ENCODE peak calls at places on chromosomes 13 and 19, in nine cellular contexts. Y, D, S, N, C, Q, J, B and W are unnamed samples.

GRCh38 chr19:38842439-38843174 is 7.2 kb downstream of the HNRNPL start:
- DNase-seq in C (no peak), D (no peak), Y (no peak), S (peak), B (no peak), N (peak), J (no peak), Q (no peak), W (no peak)

GRCh38 chr19:8877854-8878705 is 45.9 kb downstream of the MBD3L1 start:
- DNase-seq in N (no peak), Q (peak), S (no peak), Y (no peak), B (no peak), J (no peak), C (no peak), D (no peak), W (no peak)

GRCh38 chr13:78660130-78660857 is 1.3 kb upstream of the OBI1 start:
- DNase-seq in Q (no peak), C (no peak), N (no peak), S (peak), Y (no peak), J (no peak), B (no peak), D (no peak), W (no peak)

GRCh38 chr13:109874921-109875454 is 88.6 kb upstream of the IRS2 start:
- DNase-seq in Y (no peak), Q (no peak), B (no peak), S (no peak), N (no peak), D (no peak), J (no peak), C (no peak), W (no peak)

GRCh38 chr19:53509443-53509842 is 28.5 kb upstream of the ZNF331 start:
- DNase-seq in Q (no peak), B (no peak), N (no peak), D (no peak), C (no peak), S (no peak), Y (no peak), J (no peak), W (no peak)

GRCh38 chr19:6616011-6616410 is 25.1 kb upstream of the CD70 start:
- DNase-seq in S (no peak), B (no peak), D (no peak), N (no peak), J (no peak), Q (no peak), Y (no peak), C (no peak), W (no peak)

GRCh38 chr19:46225558-46226004 is 4.0 kb upstream of the IGFL1 start:
- DNase-seq in B (no peak), Q (peak), Y (no peak), D (peak), S (no peak), N (no peak), C (no peak), J (no peak), W (no peak)

GRCh38 chr13:90545070-90545840 is 802.2 kb upstream of the MIR17HG start:
- DNase-seq in J (no peak), B (no peak), N (no peak), Y (no peak), D (no peak), S (no peak), Q (no peak), C (peak), W (no peak)

GRCh38 chr13:26486550-26486949 is 70.9 kb upstream of the WASF3 start:
- DNase-seq in S (no peak), C (peak), B (peak), J (peak), N (no peak), D (no peak), Y (no peak), Q (no peak), W (no peak)

GRCh38 chr13:31310781-31311180 is 111.0 kb downstream of the B3GLCT start:
- DNase-seq in N (no peak), Y (no peak), C (no peak), D (no peak), S (peak), J (peak), B (peak), Q (no peak), W (peak)

GRCh38 chr19:7268737-7269098 is 25.5 kb downstream of the INSR start:
- DNase-seq in Q (no peak), J (no peak), D (no peak), S (no peak), N (no peak), B (no peak), Y (no peak), C (no peak), W (no peak)

GRCh38 chr13:89287381-89287780 is 1616.2 kb downstream of the SLITRK5 start:
- DNase-seq in Y (no peak), B (no peak), S (no peak), N (no peak), Q (no peak), J (no peak), C (no peak), D (no peak), W (no peak)

GRCh38 chr19:12639901-12640613 is 26.5 kb downstream of the MAN2B1 start:
- DNase-seq in J (peak), B (peak), D (peak), Q (peak), C (peak), N (peak), Y (peak), S (peak), W (peak)

GRCh38 chr19:3006075-3006767 is 22.9 kb downstream of the TLE2 start:
- DNase-seq in N (no peak), B (no peak), Y (no peak), J (no peak), C (no peak), Q (no peak), D (no peak), S (no peak), W (no peak)

GRCh38 chr19:1725100-1726064 is 27.9 kb upstream of the ONECUT3 start:
- DNase-seq in C (no peak), Y (no peak), B (peak), S (no peak), Q (peak), D (peak), N (no peak), J (peak), W (no peak)

GRCh38 chr13:85091835-85092234 is 707.4 kb downstream of the SLITRK6 start:
- DNase-seq in N (no peak), Q (no peak), C (no peak), S (no peak), Y (no peak), D (no peak), J (no peak), B (no peak), W (no peak)

GRCh38 chr19:1166872-1167573 is 7.0 kb downstream of the SBNO2 start:
- DNase-seq in D (no peak), N (no peak), Q (no peak), S (no peak), B (no peak), Y (no peak), C (peak), J (no peak), W (no peak)

GRCh38 chr13:43785681-43786471 is 896 bp downstream of the ENOX1 start:
- DNase-seq in J (peak), Q (peak), N (no peak), S (no peak), B (peak), Y (peak), D (peak), C (peak), W (no peak)

GRCh38 chr13:26785845-26786630 is 25.5 kb upstream of the GPR12 start:
- DNase-seq in D (no peak), Y (no peak), C (peak), B (no peak), J (peak), S (peak), N (peak), Q (peak), W (no peak)

GRCh38 chr13:66048888-66049287 is 1181.2 kb downstream of the PCDH9 start:
- DNase-seq in Q (no peak), C (no peak), N (no peak), J (no peak), B (no peak), Y (no peak), D (no peak), S (no peak), W (no peak)

GRCh38 chr19:29823581-29824330 is 12.0 kb downstream of the CCNE1 start:
- DNase-seq in S (no peak), D (no peak), N (no peak), C (peak), Q (no peak), J (no peak), Y (no peak), B (no peak), W (no peak)

GRCh38 chr13:111857336-111857735 is 209.6 kb upstream of the SOX1 start:
- DNase-seq in Y (no peak), Q (no peak), S (no peak), J (no peak), C (no peak), D (no peak), N (no peak), B (no peak), W (no peak)

GRCh38 chr19:42850981-42851717 is 28.4 kb downstream of the PSG1 start:
- DNase-seq in N (no peak), Y (peak), J (peak), D (no peak), C (peak), S (no peak), B (peak), Q (no peak), W (peak)

GRCh38 chr19:5953034-5953589 is 24.8 kb downstream of the RANBP3 start:
- DNase-seq in N (no peak), C (no peak), Y (no peak), J (no peak), S (no peak), D (no peak), B (no peak), Q (no peak), W (no peak)

GRCh38 chr13:80945328-80945727 is 604.4 kb upstream of the SPRY2 start:
- DNase-seq in S (no peak), C (no peak), D (peak), Q (peak), N (no peak), B (no peak), Y (no peak), J (peak), W (no peak)

GRCh38 chr19:53076984-53077383 is 26.2 kb downstream of the ZNF160 start:
- DNase-seq in Q (peak), Y (no peak), D (peak), J (peak), N (no peak), B (peak), S (no peak), C (peak), W (no peak)

GRCh38 chr19:408441-409005 is 424 bp downstream of the C2CD4C start:
- DNase-seq in J (no peak), B (no peak), Q (no peak), S (no peak), N (no peak), C (peak), D (peak), Y (no peak), W (no peak)

GRCh38 chr13:44299142-44299541 is 74.5 kb upstream of the SERP2 start:
- DNase-seq in Y (no peak), B (no peak), S (no peak), D (no peak), J (no peak), C (no peak), Q (no peak), N (no peak), W (no peak)

GRCh38 chr19:45247136-45247535 is 1.9 kb upstream of the EXOC3L2 start:
- DNase-seq in Y (no peak), C (no peak), N (no peak), B (no peak), J (no peak), D (no peak), Q (no peak), S (no peak), W (no peak)

GRCh38 chr19:56537442-56537841 is 1.3 kb upstream of the ZFP28 start:
- DNase-seq in S (no peak), D (no peak), Q (no peak), Y (no peak), J (no peak), N (no peak), C (no peak), B (no peak), W (no peak)

GRCh38 chr19:56942749-56943148 is 102.2 kb upstream of the PEG3 start:
- DNase-seq in S (no peak), Y (no peak), D (peak), B (peak), C (peak), Q (peak), N (no peak), J (peak), W (no peak)

GRCh38 chr19:42132030-42132628 is at the start of gene POU2F2:
- DNase-seq in Q (peak), B (peak), J (peak), Y (no peak), S (peak), N (peak), C (peak), D (no peak), W (no peak)

GRCh38 chr13:99658266-99658991 is 157.2 kb downstream of the TM9SF2 start:
- DNase-seq in D (peak), Y (no peak), Q (peak), B (peak), S (peak), N (peak), C (peak), J (peak), W (no peak)

GRCh38 chr19:18941628-18942354 is 774 bp upstream of the HOMER3 start:
- DNase-seq in C (no peak), Y (no peak), D (no peak), S (no peak), J (no peak), B (no peak), Q (peak), N (no peak), W (no peak)
- H3K27ac ChIP-seq in C (no peak), Y (no peak), D (no peak), S (peak), J (no peak), B (no peak), Q (no peak), N (no peak), W (no peak)

GRCh38 chr13:51520524-51520923 is 63.7 kb upstream of the WDFY2 start:
- DNase-seq in J (no peak), B (no peak), S (no peak), N (no peak), D (no peak), Y (no peak), C (no peak), Q (no peak), W (peak)

GRCh38 chr13:51524312-51524711 is 60.0 kb upstream of the WDFY2 start:
- DNase-seq in J (no peak), C (no peak), N (no peak), Q (no peak), B (no peak), D (no peak), Y (no peak), S (no peak), W (peak)

GRCh38 chr13:51524846-51525566 is 59.3 kb upstream of the WDFY2 start:
- DNase-seq in B (no peak), Y (no peak), Q (no peak), S (no peak), C (no peak), J (no peak), D (no peak), N (no peak), W (no peak)

GRCh38 chr13:51525567-51526165 is 58.6 kb upstream of the WDFY2 start:
- DNase-seq in Q (no peak), J (no peak), B (no peak), C (no peak), N (no peak), D (no peak), Y (no peak), S (no peak), W (no peak)

GRCh38 chr13:51523082-51523518 is 61.2 kb upstream of the WDFY2 start:
- DNase-seq in C (no peak), Y (no peak), S (no peak), J (no peak), N (peak), D (no peak), B (no peak), Q (no peak), W (peak)
- H3K27ac ChIP-seq in C (no peak), Y (no peak), S (no peak), J (no peak), N (no peak), D (no peak), B (no peak), Q (no peak), W (peak)

GRCh38 chr19:33377586-33378475 is 4.3 kb downstream of the CEBPG start:
- DNase-seq in B (no peak), C (no peak), S (no peak), J (no peak), N (no peak), Q (peak), Y (no peak), D (no peak), W (no peak)
- H3K27ac ChIP-seq in B (peak), C (no peak), S (peak), J (peak), N (no peak), Q (no peak), Y (no peak), D (no peak), W (peak)

GRCh38 chr13:46665243-46665629 is 112.3 kb downstream of the LRCH1 start:
- DNase-seq in C (no peak), Y (no peak), Q (no peak), B (no peak), J (no peak), D (no peak), N (no peak), S (no peak), W (no peak)
- H3K27ac ChIP-seq in C (no peak), Y (peak), Q (no peak), B (peak), J (peak), D (peak), N (no peak), S (no peak), W (peak)

GRCh38 chr19:17579523-17580244 is 24.2 kb downstream of the COLGALT1 start:
- DNase-seq in D (peak), J (peak), N (no peak), Q (peak), S (peak), B (peak), C (peak), Y (no peak), W (no peak)
- H3K27ac ChIP-seq in D (no peak), J (no peak), N (no peak), Q (no peak), S (no peak), B (peak), C (no peak), Y (no peak), W (no peak)

DNA sequence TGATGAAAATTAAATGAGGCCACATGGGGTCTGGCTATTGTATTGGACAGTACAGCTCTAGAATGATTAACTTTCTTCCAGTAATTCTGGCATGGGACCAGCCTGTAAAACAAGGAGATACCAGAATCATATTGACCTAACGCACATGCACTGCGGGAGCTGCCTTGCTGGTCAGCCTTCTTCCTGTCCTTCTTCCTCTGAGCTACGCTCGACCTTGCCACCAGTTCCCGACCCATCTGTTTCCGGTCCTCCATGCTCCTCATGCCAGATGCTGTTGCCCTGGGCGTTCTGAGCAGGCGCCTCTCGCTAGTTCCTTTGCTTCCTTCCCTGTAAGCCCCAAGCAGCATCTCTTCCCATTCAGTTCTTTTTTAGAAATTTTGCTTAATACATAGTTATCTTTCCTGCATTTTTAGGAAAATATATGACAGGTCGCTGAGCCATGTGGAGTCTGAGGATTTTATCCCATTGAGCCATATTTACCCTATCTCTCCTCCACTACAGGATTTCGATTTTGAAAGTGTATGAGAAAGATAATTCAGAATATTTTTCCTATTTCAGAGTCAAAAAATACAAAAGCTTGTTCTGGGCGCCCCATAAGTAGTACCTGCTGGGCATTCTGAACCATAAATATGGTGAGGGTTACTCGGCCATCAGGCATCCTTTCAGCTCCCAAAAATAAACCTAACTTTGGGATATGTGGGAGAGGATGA is 38.6 kb downstream of the TNFRSF19 start:
- DNase-seq in Q (no peak), J (peak), D (no peak), B (peak), N (no peak), S (no peak), C (no peak), Y (no peak), W (no peak)
- H3K27ac ChIP-seq in Q (no peak), J (peak), D (no peak), B (peak), N (no peak), S (peak), C (no peak), Y (no peak), W (peak)

DNA sequence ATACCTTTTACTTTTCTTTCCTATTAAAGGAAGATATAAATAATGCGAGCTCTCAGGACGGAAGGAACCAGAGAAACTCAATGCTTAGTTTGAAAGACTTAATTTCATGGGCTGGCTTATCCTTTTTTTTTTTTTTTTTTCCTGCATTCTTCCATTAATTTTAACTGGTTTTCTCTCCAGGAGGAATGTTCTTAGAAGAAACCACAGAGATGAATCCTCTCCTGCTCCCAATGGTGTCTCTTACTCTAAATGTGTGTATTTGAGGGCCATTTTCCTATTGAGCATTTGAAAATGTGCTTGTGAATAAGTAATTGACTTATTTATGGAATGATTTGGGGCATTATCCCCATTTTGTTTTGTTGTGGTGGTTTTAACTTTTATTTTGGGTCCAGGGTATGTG is 494.9 kb downstream of the FOXO1 start:
- DNase-seq in B (no peak), D (no peak), Q (no peak), J (no peak), Y (no peak), N (no peak), C (no peak), S (no peak), W (no peak)
- H3K27ac ChIP-seq in B (no peak), D (no peak), Q (no peak), J (no peak), Y (no peak), N (no peak), C (no peak), S (no peak), W (peak)